ENCODE peak calls at places on chromosomes 11 and 22, in ten cellular contexts. G is heart left ventricle, P is tibial nerve, Z is IMR-90, R is uterus, F is suprapubic skin, K is HCT116, L is body of pancreas, M is testis, Y is spleen. V is an unnamed sample.

GRCh38 chr11:69947772-69948255 is 128.6 kb upstream of the FGF3 start:
- DNase-seq in Y (peak; percentile 62), G (peak; percentile 15), Z (no peak), K (peak; percentile 51), M (no peak), L (no peak), P (no peak), R (no peak), F (no peak), V (no peak)

GRCh38 chr11:43576834-43577521 is 103.6 kb upstream of the HSD17B12 start:
- DNase-seq in F (no peak), M (peak; percentile 90), R (no peak), Y (no peak), P (no peak), K (peak; percentile 12), L (no peak), Z (peak; percentile 49), G (peak; percentile 45), V (no peak)

GRCh38 chr22:40409613-40410113 is 39.3 kb downstream of the SGSM3 start:
- DNase-seq in Y (no peak), M (no peak), P (no peak), K (no peak), L (no peak), Z (no peak), R (no peak), F (peak; percentile 50), G (no peak), V (no peak)

GRCh38 chr22:25564320-25564978 is at the start of gene GRK3:
- DNase-seq in L (peak; percentile 78), P (peak; percentile 31), M (peak; percentile 77), Y (peak; percentile 93), R (peak; percentile 76), K (peak; percentile 44), Z (peak; percentile 27), G (peak; percentile 78), F (peak; percentile 86), V (peak; percentile 31)

GRCh38 chr11:125425601-125426000 is 70.5 kb downstream of the FEZ1 start:
- DNase-seq in R (no peak), Z (no peak), G (peak; percentile 86), M (peak; percentile 23), K (no peak), L (no peak), P (peak; percentile 28), Y (no peak), F (no peak), V (no peak)

GRCh38 chr22:49979587-49980264 is 19.2 kb downstream of the PIM3 start:
- DNase-seq in P (no peak), L (no peak), Y (no peak), R (no peak), F (no peak), Z (no peak), M (no peak), G (no peak), K (no peak), V (no peak)

GRCh38 chr11:3153291-3153861 is 11.7 kb downstream of the OSBPL5 start:
- DNase-seq in M (peak; percentile 73), Z (peak; percentile 97), L (peak; percentile 56), K (no peak), R (peak; percentile 67), F (no peak), P (peak; percentile 61), G (peak; percentile 85), Y (peak; percentile 73), V (no peak)

GRCh38 chr11:2913029-2913431 is 16.2 kb downstream of the PHLDA2 start:
- DNase-seq in G (no peak), F (no peak), Y (no peak), R (no peak), Z (peak; percentile 44), K (no peak), L (peak; percentile 45), P (no peak), M (no peak), V (no peak)

GRCh38 chr22:21963790-21964211 is 11.2 kb upstream of the PPM1F start:
- DNase-seq in F (no peak), M (no peak), L (no peak), K (no peak), Y (no peak), G (no peak), R (no peak), Z (no peak), P (no peak), V (no peak)

GRCh38 chr22:19776433-19777031 is 16.0 kb downstream of the TBX1 start:
- DNase-seq in Y (peak; percentile 58), G (peak; percentile 7), F (no peak), P (no peak), K (no peak), Z (peak; percentile 19), R (no peak), M (no peak), L (no peak), V (no peak)

GRCh38 chr11:11966826-11967668 is 41.4 kb downstream of the DKK3 start:
- DNase-seq in M (peak; percentile 82), Y (peak; percentile 86), R (peak; percentile 52), G (peak; percentile 87), Z (peak; percentile 37), P (peak; percentile 61), L (peak; percentile 72), F (no peak), K (peak; percentile 49), V (no peak)

GRCh38 chr11:28011813-28012212 is 96.1 kb downstream of the KIF18A start:
- DNase-seq in G (no peak), L (no peak), K (no peak), P (no peak), F (no peak), Z (no peak), M (no peak), Y (no peak), R (no peak), V (no peak)

GRCh38 chr22:39207141-39208012 is 37.4 kb downstream of the PDGFB start:
- DNase-seq in M (no peak), Y (peak; percentile 37), P (no peak), F (peak; percentile 77), Z (peak; percentile 11), G (no peak), R (peak; percentile 5), L (peak; percentile 90), K (no peak), V (no peak)
- H3K27ac ChIP-seq in M (no peak overlapping the region), Y (no peak overlapping the region), P (no peak overlapping the region), F (no peak overlapping the region), Z (no peak overlapping the region), G (no peak overlapping the region), R (no peak overlapping the region), L (peak overlapping the region; percentile 79), K (peak overlapping the region; percentile 16), V (peak overlapping the region; percentile 9)

GRCh38 chr11:62552931-62553838 is 6.6 kb upstream of the AHNAK start:
- DNase-seq in Z (peak; percentile 96), Y (peak; percentile 85), K (peak; percentile 91), G (peak; percentile 92), R (peak; percentile 90), F (peak; percentile 94), L (peak; percentile 84), P (peak; percentile 79), M (peak; percentile 81), V (no peak)
- TF ChIP-seq POLR2A in Z (peak; percentile 76), Y (no peak), K (no peak), G (peak; percentile 67), R (peak; percentile 68), F (peak; percentile 35), L (peak; percentile 51), P (peak; percentile 73), M (no peak), V (peak; percentile 65)

GRCh38 chr11:102114032-102114431 is 3.8 kb downstream of the YAP1 start:
- DNase-seq in Y (no peak), R (no peak), F (no peak), M (peak; percentile 23), P (no peak), L (no peak), Z (peak; percentile 17), G (no peak), K (no peak), V (no peak)

GRCh38 chr11:102111011-102111786 is 952 bp downstream of the YAP1 start:
- DNase-seq in G (peak; percentile 75), R (peak; percentile 81), Y (no peak), P (peak; percentile 40), M (peak; percentile 84), F (peak; percentile 88), Z (peak; percentile 81), K (no peak), L (peak; percentile 77), V (no peak)

GRCh38 chr11:102110761-102111010 is 439 bp downstream of the YAP1 start:
- DNase-seq in K (no peak), L (no peak), F (no peak), R (no peak), G (no peak), Z (no peak), P (no peak), Y (peak; percentile 81), M (no peak), V (no peak)

GRCh38 chr11:102111787-102112653 is 1.8 kb downstream of the YAP1 start:
- DNase-seq in R (peak; percentile 59), G (peak; percentile 26), Z (peak; percentile 94), L (peak; percentile 67), Y (no peak), M (peak; percentile 60), F (no peak), K (peak; percentile 98), P (peak; percentile 19), V (no peak)

GRCh38 chr11:102112654-102112926 is 2.3 kb downstream of the YAP1 start:
- DNase-seq in F (no peak), Z (no peak), L (no peak), P (no peak), R (no peak), Y (no peak), K (no peak), G (no peak), M (no peak), V (no peak)
- H3K27ac ChIP-seq in F (peak overlapping the region; percentile 100), Z (peak overlapping the region; percentile 100), L (peak overlapping the region; percentile 98), P (peak overlapping the region; percentile 98), R (peak overlapping the region; percentile 99), Y (peak overlapping the region; percentile 90), K (peak overlapping the region; percentile 100), G (peak overlapping the region; percentile 98), M (peak overlapping the region; percentile 96), V (peak overlapping the region; percentile 99)

GRCh38 chr22:43039800-43040199 is 24.9 kb upstream of the PACSIN2 start:
- DNase-seq in P (no peak), F (no peak), L (no peak), Z (no peak), R (no peak), G (no peak), M (no peak), K (no peak), Y (no peak), V (no peak)

GRCh38 chr22:43035250-43035649 is 20.3 kb upstream of the PACSIN2 start:
- DNase-seq in Y (no peak), L (no peak), F (no peak), M (no peak), R (no peak), P (no peak), Z (no peak), K (no peak), G (no peak), V (no peak)

GRCh38 chr22:43042101-43042780 is 27.3 kb upstream of the PACSIN2 start:
- DNase-seq in Y (no peak), P (no peak), Z (peak; percentile 24), F (no peak), R (no peak), G (no peak), M (no peak), K (no peak), L (peak; percentile 41), V (no peak)

DNA sequence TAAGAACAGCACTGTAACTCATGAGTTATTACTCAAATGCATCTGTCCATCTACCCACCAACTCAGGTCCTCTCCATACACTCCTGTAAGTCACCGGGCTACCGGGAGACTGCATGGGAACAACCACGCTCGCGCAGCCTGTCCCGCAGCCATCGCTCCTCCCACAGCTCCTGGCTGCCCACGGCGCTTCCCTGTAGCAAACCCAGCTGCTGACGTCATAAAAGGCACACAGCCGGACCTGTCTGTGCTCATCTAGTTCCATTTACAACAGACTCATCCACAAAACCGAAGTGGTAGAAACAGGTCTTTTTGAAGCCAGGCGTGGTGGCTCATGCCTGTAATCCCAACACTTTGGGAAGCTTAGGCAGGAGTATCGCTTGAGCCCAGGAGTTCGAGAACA is 23.4 kb upstream of the PACSIN2 start:
- DNase-seq in G (no peak), Y (no peak), P (no peak), R (no peak), Z (no peak), K (no peak), L (no peak), F (no peak), M (no peak), V (no peak)
- TF ChIP-seq POLR2A in G (no peak), Y (no peak), P (no peak), R (no peak), Z (no peak), K (no peak), L (no peak), F (no peak), M (no peak), V (no peak)

V was measured in esophagus squamous epithelium.